ENCODE peak calls at places on chromosome X, in six cellular contexts. W is A549, F is GM12878, Y is HepG2, M is upper lobe of left lung, N is K562. K is an unnamed sample.

GRCh38 chrX:40281341-40282005 is 183.7 kb upstream of the BCOR start:
- ATAC-seq in F (peak; percentile 58), N (no peak), M (no peak), Y (no peak), W (no peak), K (no peak)

GRCh38 chrX:7074908-7075204 is 72.7 kb upstream of the STS start:
- ATAC-seq in F (no peak), N (no peak), M (no peak), Y (no peak), W (no peak), K (no peak)

GRCh38 chrX:111719426-111720210 is 38.6 kb downstream of the ALG13 start:
- ATAC-seq in M (no peak), N (no peak), Y (no peak), W (no peak), F (no peak), K (no peak)

GRCh38 chrX:28756647-28757046 is 169.4 kb downstream of the IL1RAPL1 start:
- ATAC-seq in W (no peak), Y (no peak), F (no peak), M (no peak), N (no peak), K (no peak)

GRCh38 chrX:74179936-74180454 is 124.0 kb upstream of the ZCCHC13 start:
- ATAC-seq in F (no peak), M (no peak), N (no peak), Y (no peak), W (no peak), K (no peak)

GRCh38 chrX:106038625-106039024 is at the start of gene SERPINA7:
- ATAC-seq in W (no peak), M (no peak), N (no peak), F (no peak), Y (peak; percentile 92), K (no peak)

GRCh38 chrX:74535211-74535621 is 79.2 kb downstream of the RLIM start:
- ATAC-seq in M (peak; percentile 43), Y (peak; percentile 84), N (peak; percentile 69), F (peak; percentile 43), W (peak; percentile 62), K (peak; percentile 19)

GRCh38 chrX:3811331-3812311 is 98.2 kb upstream of the PRKX start:
- ATAC-seq in W (no peak), M (no peak), Y (no peak), N (no peak), F (peak; percentile 22), K (no peak)

GRCh38 chrX:38939067-38939466 is 137.8 kb downstream of the MID1IP1 start:
- ATAC-seq in Y (no peak), F (no peak), N (no peak), M (peak; percentile 69), W (no peak), K (peak; percentile 78)

GRCh38 chrX:124194903-124195302 is 137.6 kb upstream of the TEX13D start:
- ATAC-seq in W (no peak), M (peak; percentile 91), N (no peak), F (no peak), Y (no peak), K (peak; percentile 76)

GRCh38 chrX:44011505-44011904 is 38.3 kb upstream of the NDP start:
- ATAC-seq in Y (no peak), N (no peak), M (no peak), F (no peak), W (no peak), K (no peak)

GRCh38 chrX:48749182-48749581 is 12.4 kb upstream of the GLOD5 start:
- ATAC-seq in F (no peak), Y (no peak), M (no peak), W (no peak), N (no peak), K (no peak)

GRCh38 chrX:40171513-40172168 is 73.9 kb upstream of the BCOR start:
- ATAC-seq in F (peak; percentile 8), Y (no peak), M (peak; percentile 7), N (peak; percentile 9), W (no peak), K (no peak)

GRCh38 chrX:140661657-140662056 is 47.9 kb upstream of the LINC00632 start:
- ATAC-seq in M (no peak), Y (no peak), N (no peak), W (no peak), F (no peak), K (no peak)

GRCh38 chrX:53056292-53056691 is 7.7 kb downstream of the GPR173 start:
- ATAC-seq in M (no peak), F (no peak), W (no peak), N (no peak), Y (no peak), K (no peak)

GRCh38 chrX:82813671-82814078 is 694.4 kb upstream of the POU3F4 start:
- ATAC-seq in Y (no peak), F (no peak), W (peak; percentile 87), M (no peak), N (no peak), K (no peak)

GRCh38 chrX:78527263-78527662 is 131.9 kb downstream of the RTL3 start:
- ATAC-seq in F (peak; percentile 41), W (no peak), N (no peak), M (no peak), Y (no peak), K (no peak)

GRCh38 chrX:78522601-78523000 is 136.5 kb downstream of the RTL3 start:
- ATAC-seq in Y (no peak), F (no peak), M (no peak), W (no peak), N (no peak), K (no peak)

GRCh38 chrX:78532363-78532762 is 126.8 kb downstream of the RTL3 start:
- ATAC-seq in M (no peak), F (no peak), N (no peak), Y (no peak), W (no peak), K (no peak)

GRCh38 chrX:78527818-78528217 is 131.3 kb downstream of the RTL3 start:
- ATAC-seq in W (no peak), Y (no peak), N (no peak), M (no peak), F (no peak), K (no peak)
- H3K27ac ChIP-seq in W (no peak overlapping the region), Y (no peak overlapping the region), N (no peak overlapping the region), M (no peak overlapping the region), F (no peak overlapping the region), K (no peak overlapping the region)

GRCh38 chrX:18594079-18594478 is 77.8 kb downstream of the RS1 start:
- ATAC-seq in M (no peak), W (no peak), N (no peak), Y (no peak), F (no peak), K (no peak)

GRCh38 chrX:18598413-18598812 is 73.5 kb downstream of the RS1 start:
- ATAC-seq in F (no peak), W (no peak), N (no peak), Y (no peak), M (no peak), K (no peak)

GRCh38 chrX:18591834-18592233 is 80.1 kb downstream of the RS1 start:
- ATAC-seq in W (no peak), N (no peak), F (no peak), M (no peak), Y (no peak), K (no peak)

GRCh38 chrX:18596096-18596495 is 75.8 kb downstream of the RS1 start:
- ATAC-seq in N (no peak), W (no peak), M (no peak), F (no peak), Y (no peak), K (no peak)
- TF ChIP-seq EP300 in N (no peak), W (no peak), M (peak; percentile 57), F (no peak), Y (no peak), K (no peak)

DNA sequence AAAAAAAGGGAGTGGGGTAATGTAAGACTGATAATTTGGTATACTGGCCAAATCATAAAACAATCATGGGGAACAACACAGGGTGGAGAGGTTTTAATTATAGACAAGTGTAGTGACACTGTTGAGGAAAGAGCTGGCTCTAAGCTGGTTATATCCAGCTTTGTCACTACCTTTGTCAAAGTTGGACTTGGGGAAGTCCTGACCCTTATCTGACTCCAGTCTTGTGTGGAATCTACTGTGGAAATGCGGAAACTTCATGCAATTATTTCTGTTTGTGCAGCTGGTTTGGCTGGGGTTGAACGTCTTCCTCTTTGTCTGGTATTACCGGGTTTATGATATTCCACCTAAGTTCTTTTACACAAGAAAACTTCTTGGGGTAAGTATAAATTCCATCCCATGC is 1.9 kb downstream of the CYBB start:
- ATAC-seq in Y (no peak), M (no peak), W (no peak), F (peak; percentile 8), N (no peak), K (no peak)
- H3K27ac ChIP-seq in Y (no peak overlapping the region), M (no peak overlapping the region), W (no peak overlapping the region), F (peak overlapping the region; percentile 62), N (no peak overlapping the region), K (no peak overlapping the region)

DNA sequence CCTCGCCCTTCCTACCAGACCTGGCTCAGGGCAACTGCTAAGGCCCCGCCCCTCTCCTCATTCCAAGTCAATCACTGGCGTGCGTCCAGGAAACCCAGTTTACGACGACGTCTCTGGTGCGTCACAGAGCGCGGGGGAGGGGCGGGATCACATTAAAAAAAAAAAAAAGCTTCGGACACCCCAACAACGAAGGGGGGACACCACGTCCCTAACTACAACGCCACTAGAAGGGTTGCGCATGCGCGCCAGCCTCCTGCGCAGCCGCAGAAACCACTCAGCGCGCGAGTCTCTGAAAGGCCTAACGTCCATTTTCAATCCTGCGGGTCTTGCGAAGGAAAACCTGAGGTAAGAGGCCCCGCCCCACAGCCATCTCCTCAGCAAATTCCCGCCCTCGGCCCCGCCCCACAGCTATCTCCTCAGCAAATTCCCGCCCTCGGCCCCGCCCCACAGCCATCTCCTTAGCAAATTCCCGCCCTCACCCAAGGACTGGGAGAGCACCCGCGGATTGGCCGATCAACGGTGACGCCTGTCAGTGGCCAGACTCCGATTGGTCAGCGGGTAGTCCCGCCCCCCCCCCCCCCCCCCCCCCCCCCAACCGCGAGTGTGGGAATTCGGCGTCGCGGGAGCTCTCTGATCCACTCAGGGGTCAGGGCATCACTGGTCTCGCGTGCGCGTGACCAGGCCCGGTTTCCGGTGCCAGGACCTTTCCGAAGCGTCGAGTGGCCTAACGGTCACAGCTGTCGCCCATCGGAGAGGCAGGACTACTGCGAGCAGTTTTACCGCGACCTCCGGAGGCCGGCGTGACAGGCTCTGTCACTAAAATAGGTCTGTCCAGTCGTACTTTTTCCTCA is at the start of gene SCML1:
- ATAC-seq in M (peak; percentile 98), Y (peak; percentile 81), W (peak; percentile 96), F (peak; percentile 79), N (peak; percentile 93), K (peak; percentile 95)
- TF ChIP-seq EP300 in M (no peak), Y (no peak), W (no peak), F (no peak), N (no peak), K (no peak)

GRCh38 chrX:66988331-66988730 is 349.5 kb upstream of the EDA2R start:
- ATAC-seq in N (no peak), M (no peak), Y (no peak), W (no peak), F (no peak), K (no peak)
- H3K27ac ChIP-seq in N (no peak overlapping the region), M (no peak overlapping the region), Y (no peak overlapping the region), W (no peak overlapping the region), F (no peak overlapping the region), K (no peak overlapping the region)

DNA sequence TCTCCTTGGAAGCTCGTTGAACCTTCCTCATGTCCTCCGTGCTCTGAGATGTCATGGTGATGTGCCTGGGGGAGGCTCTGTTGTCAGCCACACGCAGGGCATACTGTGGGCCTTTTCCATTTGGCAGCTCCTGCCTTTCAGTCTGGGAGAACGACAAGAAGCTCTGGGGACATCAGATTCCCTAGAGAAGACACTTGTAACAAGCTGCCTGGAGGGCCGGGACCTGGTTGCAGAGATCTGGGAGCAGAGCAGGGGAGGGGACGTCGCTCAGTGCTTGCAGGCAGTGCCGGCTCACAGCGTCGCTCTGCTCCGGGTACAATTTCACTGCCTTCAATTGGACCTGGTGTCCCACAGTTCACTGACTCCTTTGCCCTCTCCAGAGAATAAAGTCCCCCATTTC is 19.0 kb upstream of the MECP2 start:
- ATAC-seq in F (no peak), W (no peak), M (no peak), Y (peak; percentile 58), N (peak; percentile 29), K (no peak)
- TF ChIP-seq EP300 in F (no peak), W (no peak), M (no peak), Y (no peak), N (no peak), K (no peak)

K was measured in gastroesophageal sphincter.